ENCODE peak calls at places on chromosome 2, in five cellular contexts. S is natural killer cell, Q is neural progenitor cell, Z is glutamatergic neuron, U is endodermal cell. Y is an unnamed sample.

GRCh38 chr2:219285894-219286425 is 6.8 kb downstream of the DNAJB2 start:
- DNase-seq in S (no peak), Z (peak; percentile 73), U (peak; percentile 91), Q (peak; percentile 84), Y (no peak)

GRCh38 chr2:54212456-54212855 is 43.6 kb downstream of the TSPYL6 start:
- DNase-seq in U (no peak), Z (no peak), S (no peak), Q (no peak), Y (no peak)

GRCh38 chr2:197097578-197098366 is 171.3 kb upstream of the PGAP1 start:
- DNase-seq in Q (no peak), S (no peak), Z (no peak), U (no peak), Y (no peak)

GRCh38 chr2:127893033-127893432 is 7.3 kb upstream of the AMMECR1L start:
- DNase-seq in Q (no peak), Z (no peak), U (no peak), S (no peak), Y (no peak)

GRCh38 chr2:189641565-189641964 is 19.7 kb upstream of the ASNSD1 start:
- DNase-seq in Q (no peak), S (no peak), Z (no peak), U (no peak), Y (no peak)

GRCh38 chr2:150279673-150280072 is 207.8 kb downstream of the RND3 start:
- DNase-seq in U (no peak), S (no peak), Z (no peak), Q (no peak), Y (no peak)

GRCh38 chr2:25524507-25524906 is 148.9 kb downstream of the DTNB start:
- DNase-seq in S (no peak), U (no peak), Z (no peak), Q (no peak), Y (no peak)

GRCh38 chr2:128715360-128715759 is 396.7 kb upstream of the HS6ST1 start:
- DNase-seq in Z (no peak), U (no peak), S (no peak), Q (no peak), Y (no peak)

GRCh38 chr2:84293791-84294380 is 165.2 kb downstream of the SUCLG1 start:
- DNase-seq in S (no peak), U (no peak), Z (no peak), Q (no peak), Y (no peak)

GRCh38 chr2:133843551-133843950 is 275.3 kb upstream of the NCKAP5 start:
- DNase-seq in Q (no peak), U (no peak), Z (peak; percentile 31), S (no peak), Y (no peak)

GRCh38 chr2:25920326-25920725 is 42.0 kb upstream of the ASXL2 start:
- DNase-seq in Q (no peak), S (no peak), U (no peak), Z (no peak), Y (no peak)

GRCh38 chr2:15042824-15043223 is 410.3 kb downstream of the LRATD1 start:
- DNase-seq in Z (no peak), S (no peak), U (no peak), Q (no peak), Y (no peak)

GRCh38 chr2:55161295-55162210 is 70.5 kb downstream of the CLHC1 start:
- DNase-seq in Z (no peak), Q (no peak), S (no peak), U (no peak), Y (no peak)

GRCh38 chr2:68620762-68621161 is 22.6 kb upstream of the PROKR1 start:
- DNase-seq in S (no peak), Q (no peak), Z (no peak), U (no peak), Y (no peak)

GRCh38 chr2:28185153-28185552 is 207.5 kb upstream of the FOSL2 start:
- DNase-seq in S (no peak), Z (no peak), U (no peak), Q (no peak), Y (no peak)

GRCh38 chr2:50770299-50770698 is 261.6 kb downstream of the NRXN1 start:
- DNase-seq in Z (no peak), U (no peak), Q (no peak), S (no peak), Y (no peak)

GRCh38 chr2:675982-676646 is 1.1 kb downstream of the TMEM18 start:
- DNase-seq in Z (peak; percentile 75), Q (peak; percentile 80), U (peak; percentile 94), S (peak; percentile 39), Y (no peak)

GRCh38 chr2:194345347-194345746 is 1311.7 kb upstream of the SLC39A10 start:
- DNase-seq in U (no peak), Z (no peak), S (no peak), Q (no peak), Y (no peak)

GRCh38 chr2:3672861-3673670 is 15.1 kb downstream of the ALLC start:
- DNase-seq in Q (no peak), U (no peak), Z (no peak), S (no peak), Y (no peak)

GRCh38 chr2:158741631-158742030 is 53.5 kb upstream of the DAPL1 start:
- DNase-seq in S (no peak), Q (no peak), Z (no peak), U (no peak), Y (no peak)

GRCh38 chr2:198901894-198902293 is 555.8 kb downstream of the SATB2 start:
- DNase-seq in U (no peak), S (no peak), Q (peak; percentile 3), Z (no peak), Y (no peak)

GRCh38 chr2:188142636-188143035 is 149.0 kb upstream of the GULP1 start:
- DNase-seq in Q (no peak), U (no peak), S (no peak), Z (no peak), Y (no peak)

GRCh38 chr2:11446733-11447248 is 19.2 kb downstream of the E2F6 start:
- DNase-seq in Q (peak; percentile 80), S (no peak), U (peak; percentile 91), Z (peak; percentile 62), Y (peak; percentile 19)

GRCh38 chr2:205835982-205836381 is 153.7 kb downstream of the NRP2 start:
- DNase-seq in U (no peak), Q (no peak), S (no peak), Z (no peak), Y (no peak)

GRCh38 chr2:200199005-200199404 is 107.5 kb upstream of the SPATS2L start:
- DNase-seq in Q (no peak), S (no peak), U (no peak), Z (no peak), Y (no peak)

GRCh38 chr2:181362561-181362960 is 94.6 kb upstream of the ITGA4 start:
- DNase-seq in U (no peak), Z (no peak), S (no peak), Q (no peak), Y (no peak)

GRCh38 chr2:47072018-47072691 is 83.0 kb downstream of the STPG4 start:
- DNase-seq in Q (peak; percentile 70), S (no peak), Z (peak; percentile 69), U (no peak), Y (no peak)
- TF ChIP-seq CTCF in Q (no peak), S (no peak), Z (no peak), U (no peak), Y (no peak)

DNA sequence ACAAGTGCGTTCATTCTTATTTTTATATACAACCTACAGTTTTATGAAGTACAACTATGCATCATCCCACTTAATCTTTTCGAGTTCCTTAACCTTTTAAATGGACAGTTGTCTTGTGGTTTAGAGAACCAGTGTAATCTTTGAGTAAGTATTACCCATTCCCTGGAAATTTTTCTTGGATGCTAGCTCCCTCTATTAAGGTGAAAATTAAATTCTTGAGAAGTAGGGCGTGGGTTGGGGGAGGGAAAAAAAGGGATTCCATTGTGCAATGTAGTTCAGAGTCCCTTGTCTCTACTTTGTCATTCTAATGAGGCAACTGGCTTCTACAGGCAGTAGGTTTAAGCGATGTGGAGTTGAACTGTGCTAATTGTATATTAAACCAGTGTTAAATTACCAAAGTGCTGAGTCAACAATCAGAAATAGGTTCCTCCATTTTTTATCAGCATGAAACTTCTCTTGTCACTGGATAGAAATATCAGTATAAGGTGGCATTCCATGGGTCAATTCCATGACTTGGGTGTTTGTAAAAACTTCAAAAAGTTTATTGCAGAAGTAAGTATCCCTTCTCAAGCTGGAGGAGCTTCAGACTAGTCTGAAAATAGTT is 143.8 kb upstream of the EPHA4 start:
- DNase-seq in Q (no peak), S (no peak), U (no peak), Z (no peak), Y (no peak)
- TF ChIP-seq CTCF in Q (no peak), S (no peak), U (no peak), Z (no peak), Y (no peak)

GRCh38 chr2:65146067-65146466 is 16.2 kb upstream of the RAB1A start:
- DNase-seq in Q (no peak), U (no peak), Z (no peak), S (no peak), Y (no peak)

GRCh38 chr2:65144571-65144970 is 14.7 kb upstream of the RAB1A start:
- DNase-seq in U (no peak), Q (no peak), Z (no peak), S (no peak), Y (no peak)

GRCh38 chr2:65137197-65137780 is 7.4 kb upstream of the RAB1A start:
- DNase-seq in Q (no peak), U (no peak), S (no peak), Z (no peak), Y (no peak)

DNA sequence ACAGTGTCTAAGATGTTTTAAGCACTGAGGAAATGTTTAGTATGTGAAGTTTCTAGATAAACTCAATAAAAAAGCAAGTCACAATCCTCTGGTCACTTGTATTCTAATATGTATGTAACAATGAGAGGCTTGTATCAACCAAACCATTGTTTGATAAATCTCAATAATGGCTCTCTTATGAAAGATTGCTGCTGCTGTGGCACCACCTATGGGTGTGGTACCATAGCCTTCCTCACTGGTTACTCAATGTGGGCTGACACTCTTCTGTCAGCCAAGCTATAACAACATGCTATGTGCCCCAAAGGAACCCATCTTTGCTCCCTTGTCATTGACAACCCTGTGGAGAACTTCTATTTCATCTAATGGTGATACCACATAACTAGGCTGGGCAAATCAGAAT is 12.6 kb upstream of the RAB1A start:
- DNase-seq in S (no peak), Z (no peak), U (no peak), Q (no peak), Y (no peak)
- TF ChIP-seq CTCF in S (no peak), Z (no peak), U (peak; percentile 47), Q (no peak), Y (no peak)

GRCh38 chr2:238016526-238016925 is 44.3 kb upstream of the SCLY start:
- DNase-seq in S (no peak), Q (no peak), U (no peak), Z (no peak), Y (no peak)

GRCh38 chr2:238020816-238021215 is 40.0 kb upstream of the SCLY start:
- DNase-seq in S (no peak), Z (no peak), U (no peak), Q (no peak), Y (no peak)

GRCh38 chr2:238019962-238020361 is 40.8 kb upstream of the SCLY start:
- DNase-seq in Q (no peak), U (no peak), S (no peak), Z (no peak), Y (no peak)

GRCh38 chr2:238013806-238014205 is 47.0 kb downstream of the UBE2F start:
- DNase-seq in S (no peak), Q (no peak), Z (no peak), U (no peak), Y (no peak)

DNA sequence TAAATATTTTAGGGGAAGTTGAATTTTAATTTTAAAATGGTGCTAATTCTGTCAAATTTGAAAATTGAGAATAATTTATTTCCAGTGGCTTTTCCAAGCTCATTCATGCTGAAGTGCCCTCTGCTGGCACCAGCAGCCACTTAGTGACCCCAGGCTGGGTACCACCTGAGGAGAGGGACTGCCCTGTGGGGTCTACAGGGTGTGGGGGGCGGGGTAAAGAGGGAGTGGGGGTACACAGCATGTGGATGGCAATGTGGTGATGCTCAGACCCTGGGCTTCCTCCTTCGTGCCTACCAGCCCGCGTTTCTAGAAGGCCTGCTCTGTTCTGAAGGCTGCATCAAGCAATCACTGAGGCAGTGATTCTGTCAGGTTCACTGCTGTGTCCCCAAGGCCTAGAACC is 45.1 kb upstream of the SCLY start:
- DNase-seq in S (no peak), Z (no peak), Q (no peak), U (no peak), Y (no peak)
- TF ChIP-seq CTCF in S (no peak), Z (no peak), Q (peak; percentile 36), U (peak; percentile 60), Y (no peak)

Y was measured in activated B cell treated with CpG ODN at 0.5 μM for 24 hours.